ENCODE peak calls at places on chromosomes 6 and 20, in six cellular contexts. F is GM03348, D is tibial artery, B is dermis blood vessel endothelial cell, T is T-helper 9 cell, X is HEK293T. Q is an unnamed sample.

GRCh38 chr6:135995160-135995898 is 143.8 kb downstream of the PDE7B start:
- DNase-seq in F (peak; percentile 59), T (no peak), D (no peak), B (peak; percentile 63), X (no peak), Q (no peak)

GRCh38 chr20:63102720-63103375 is 96.1 kb upstream of the BHLHE23 start:
- DNase-seq in X (peak; percentile 45), T (peak; percentile 50), B (peak; percentile 43), D (no peak), F (peak; percentile 88), Q (peak; percentile 33)

GRCh38 chr6:19697744-19698290 is 139.4 kb upstream of the ID4 start:
- DNase-seq in T (no peak), B (no peak), F (peak; percentile 75), D (no peak), X (no peak), Q (no peak)

GRCh38 chr6:169292340-169293124 is 38.9 kb upstream of the THBS2 start:
- DNase-seq in T (no peak), F (peak; percentile 89), D (peak; percentile 44), X (no peak), B (no peak), Q (no peak)

GRCh38 chr6:129516787-129517186 is 193.2 kb downstream of the ARHGAP18 start:
- DNase-seq in F (no peak), T (no peak), X (no peak), B (peak; percentile 14), D (no peak), Q (no peak)

GRCh38 chr20:18906046-18906445 is 92.5 kb downstream of the SCP2D1 start:
- DNase-seq in D (no peak), T (no peak), X (no peak), F (no peak), B (no peak), Q (no peak)

GRCh38 chr6:18053071-18053475 is 65.6 kb upstream of the KIF13A start:
- DNase-seq in D (peak; percentile 49), F (no peak), T (no peak), X (no peak), B (no peak), Q (no peak)

GRCh38 chr6:2563635-2564034 is 187.1 kb downstream of the MYLK4 start:
- DNase-seq in D (no peak), T (no peak), F (no peak), X (no peak), B (no peak), Q (no peak)

GRCh38 chr20:45373353-45374100 is 4.6 kb downstream of the TP53TG5 start:
- DNase-seq in B (peak; percentile 90), X (peak; percentile 83), F (peak; percentile 90), D (peak; percentile 89), T (peak; percentile 91), Q (peak; percentile 91)

GRCh38 chr6:15592610-15593009 is 70.2 kb downstream of the DTNBP1 start:
- DNase-seq in B (no peak), D (no peak), T (no peak), F (no peak), X (no peak), Q (no peak)

GRCh38 chr6:160837146-160837545 is 135.1 kb downstream of the PLG start:
- DNase-seq in F (no peak), D (no peak), T (no peak), X (no peak), B (no peak), Q (no peak)

GRCh38 chr6:11207199-11207968 is 25.1 kb downstream of the NEDD9 start:
- DNase-seq in D (peak; percentile 83), F (peak; percentile 67), X (no peak), B (peak; percentile 98), T (no peak), Q (no peak)

GRCh38 chr20:4573564-4574355 is 147.9 kb upstream of the PRND start:
- DNase-seq in D (no peak), F (peak; percentile 61), T (no peak), B (peak; percentile 11), X (no peak), Q (no peak)

GRCh38 chr20:31716818-31717477 is 5.7 kb downstream of the BCL2L1 start:
- DNase-seq in F (no peak), D (no peak), X (no peak), T (no peak), B (no peak), Q (no peak)

GRCh38 chr6:129183681-129184216 is 300.8 kb downstream of the LAMA2 start:
- DNase-seq in F (no peak), X (no peak), B (no peak), D (no peak), T (no peak), Q (no peak)

GRCh38 chr6:41744236-41744787 is 2.9 kb downstream of the PGC start:
- DNase-seq in D (no peak), B (no peak), F (no peak), T (no peak), X (no peak), Q (peak; percentile 29)

GRCh38 chr6:33957391-33958207 is 153.8 kb upstream of the MLN start:
- DNase-seq in B (no peak), T (no peak), X (no peak), D (no peak), F (no peak), Q (no peak)

GRCh38 chr6:163760860-163761259 is 346.3 kb downstream of the QKI start:
- DNase-seq in B (no peak), D (no peak), T (no peak), F (no peak), X (no peak), Q (no peak)

GRCh38 chr6:1596088-1596852 is 13.4 kb upstream of the FOXC1 start:
- DNase-seq in T (peak; percentile 55), F (peak; percentile 85), B (peak; percentile 73), D (no peak), X (peak; percentile 73), Q (peak; percentile 57)

GRCh38 chr20:25284131-25284601 is 36.3 kb downstream of the PYGB start:
- DNase-seq in B (no peak), T (no peak), D (peak; percentile 14), F (no peak), X (no peak), Q (no peak)

GRCh38 chr20:11935754-11936551 is 18.3 kb downstream of the BTBD3 start:
- DNase-seq in B (no peak), T (no peak), F (no peak), X (no peak), D (no peak), Q (no peak)

GRCh38 chr20:34260208-34260942 is 19.2 kb downstream of the ASIP start:
- DNase-seq in F (no peak), X (no peak), D (no peak), T (no peak), B (no peak), Q (no peak)

GRCh38 chr6:6910734-6911295 is 196.9 kb upstream of the RREB1 start:
- DNase-seq in X (no peak), T (no peak), B (no peak), F (no peak), D (no peak), Q (no peak)

GRCh38 chr6:138965971-138966370 is 22.1 kb downstream of the REPS1 start:
- DNase-seq in B (no peak), X (no peak), D (no peak), F (no peak), T (no peak), Q (no peak)

GRCh38 chr6:11812951-11813350 is 34.3 kb upstream of the ADTRP start:
- DNase-seq in B (no peak), D (no peak), X (no peak), F (no peak), T (no peak), Q (no peak)

GRCh38 chr6:89098461-89098860 is 17.9 kb downstream of the PNRC1 start:
- DNase-seq in T (no peak), X (no peak), F (no peak), B (no peak), D (no peak), Q (no peak)

GRCh38 chr6:159121387-159121955 is 47.7 kb upstream of the FNDC1 start:
- DNase-seq in B (no peak), D (no peak), T (no peak), X (no peak), F (no peak), Q (no peak)

GRCh38 chr6:336159-337114 is 44.1 kb downstream of the DUSP22 start:
- DNase-seq in X (no peak), B (no peak), D (no peak), F (no peak), T (no peak), Q (no peak)

GRCh38 chr6:161374971-161375873 is 101.4 kb upstream of the AGPAT4 start:
- DNase-seq in B (peak; percentile 59), F (no peak), X (peak; percentile 33), T (no peak), D (peak; percentile 72), Q (peak; percentile 76)

GRCh38 chr6:100678027-100678426 is 203.1 kb downstream of the ASCC3 start:
- DNase-seq in T (no peak), F (peak; percentile 3), D (no peak), X (no peak), B (no peak), Q (no peak)

GRCh38 chr6:168194732-168195565 is 115.9 kb upstream of the FRMD1 start:
- DNase-seq in D (peak; percentile 16), F (no peak), X (no peak), B (no peak), T (no peak), Q (peak; percentile 51)

GRCh38 chr20:58486207-58486606 is 29.0 kb downstream of the APCDD1L start:
- DNase-seq in F (no peak), B (no peak), X (no peak), T (no peak), D (no peak), Q (no peak)

GRCh38 chr6:7727951-7728854 is 2.3 kb downstream of the BMP6 start:
- DNase-seq in B (peak; percentile 56), F (peak; percentile 70), D (no peak), T (no peak), X (peak; percentile 42), Q (no peak)

GRCh38 chr20:24027229-24027628 is 38.6 kb upstream of the GGTLC1 start:
- DNase-seq in F (no peak), B (peak; percentile 95), T (peak; percentile 55), X (no peak), D (peak; percentile 75), Q (peak; percentile 76)

GRCh38 chr6:108169801-108170606 is 4.2 kb downstream of the NR2E1 start:
- DNase-seq in T (no peak), B (no peak), F (no peak), D (no peak), X (no peak), Q (no peak)

GRCh38 chr6:94468830-94469229 is 1049.5 kb upstream of the EPHA7 start:
- DNase-seq in X (no peak), T (no peak), D (no peak), F (no peak), B (no peak), Q (no peak)

GRCh38 chr20:44204156-44204831 is 6.3 kb downstream of the OSER1 start:
- DNase-seq in T (no peak), F (peak; percentile 82), D (no peak), X (no peak), B (peak; percentile 87), Q (no peak)